ENCODE peak calls at places on chromosomes 4 and X, in five cellular contexts. B is HepG2, K is GM12878, N is H1, E is K562. F is an unnamed sample.

GRCh38 chrX:148682206-148682605 is 181.8 kb downstream of the AFF2 start:
- DNase-seq in B (no peak), K (no peak), N (no peak), E (no peak), F (no peak)

GRCh38 chr4:38980903-38981676 is 51.1 kb downstream of the TMEM156 start:
- DNase-seq in B (peak), K (peak), N (no peak), E (no peak), F (no peak)

GRCh38 chr4:40550900-40551546 is 78.6 kb downstream of the RBM47 start:
- DNase-seq in B (peak), K (peak), N (no peak), E (peak), F (peak)

GRCh38 chr4:153432971-153433752 is 33.0 kb upstream of the TMEM131L start:
- DNase-seq in B (peak), K (peak), N (peak), E (peak), F (peak)

GRCh38 chr4:119678761-119679160 is 50.2 kb upstream of the PDE5A start:
- DNase-seq in B (no peak), K (no peak), N (no peak), E (no peak), F (no peak)

GRCh38 chr4:89071311-89071710 is 14.3 kb upstream of the FAM13A start:
- DNase-seq in B (no peak), K (no peak), N (no peak), E (no peak), F (no peak)

GRCh38 chrX:630007-630921 is at the start of gene SHOX:
- DNase-seq in B (no peak), K (no peak), N (no peak), E (no peak), F (no peak)

GRCh38 chrX:56600987-56601386 is 37.6 kb downstream of the UBQLN2 start:
- DNase-seq in B (no peak), K (no peak), N (no peak), E (no peak), F (no peak)

GRCh38 chr4:56757821-56758400 is 63.6 kb downstream of the SPINK2 start:
- DNase-seq in B (peak), K (peak), N (peak), E (peak), F (peak)

GRCh38 chr4:176755624-176756023 is 37.1 kb downstream of the VEGFC start:
- DNase-seq in B (no peak), K (no peak), N (no peak), E (no peak), F (no peak)

DNA sequence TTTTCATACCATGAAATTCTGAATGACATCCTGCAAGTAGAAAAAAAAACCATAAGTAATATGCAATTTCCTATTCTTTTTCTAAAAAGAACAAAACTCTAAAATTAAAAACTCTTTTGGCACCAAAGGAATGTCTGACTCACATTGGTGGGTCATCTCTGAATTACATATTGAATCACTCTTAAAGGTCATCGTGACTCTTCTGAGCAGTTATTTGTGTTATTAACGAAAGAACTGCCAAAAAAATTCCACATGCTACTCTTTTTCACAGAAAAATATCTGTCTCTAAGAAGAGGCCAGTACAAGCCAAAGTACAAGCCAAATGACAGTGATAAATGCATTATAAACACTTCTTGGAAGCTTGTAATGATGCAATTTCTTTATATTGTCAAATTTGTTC is 282.2 kb downstream of the GUCY2F start:
- DNase-seq in B (no peak), K (no peak), N (no peak), E (no peak), F (no peak)
- TF ChIP-seq YY1 in B (no peak), K (no peak), N (no peak), E (no peak), F (no peak)

DNA sequence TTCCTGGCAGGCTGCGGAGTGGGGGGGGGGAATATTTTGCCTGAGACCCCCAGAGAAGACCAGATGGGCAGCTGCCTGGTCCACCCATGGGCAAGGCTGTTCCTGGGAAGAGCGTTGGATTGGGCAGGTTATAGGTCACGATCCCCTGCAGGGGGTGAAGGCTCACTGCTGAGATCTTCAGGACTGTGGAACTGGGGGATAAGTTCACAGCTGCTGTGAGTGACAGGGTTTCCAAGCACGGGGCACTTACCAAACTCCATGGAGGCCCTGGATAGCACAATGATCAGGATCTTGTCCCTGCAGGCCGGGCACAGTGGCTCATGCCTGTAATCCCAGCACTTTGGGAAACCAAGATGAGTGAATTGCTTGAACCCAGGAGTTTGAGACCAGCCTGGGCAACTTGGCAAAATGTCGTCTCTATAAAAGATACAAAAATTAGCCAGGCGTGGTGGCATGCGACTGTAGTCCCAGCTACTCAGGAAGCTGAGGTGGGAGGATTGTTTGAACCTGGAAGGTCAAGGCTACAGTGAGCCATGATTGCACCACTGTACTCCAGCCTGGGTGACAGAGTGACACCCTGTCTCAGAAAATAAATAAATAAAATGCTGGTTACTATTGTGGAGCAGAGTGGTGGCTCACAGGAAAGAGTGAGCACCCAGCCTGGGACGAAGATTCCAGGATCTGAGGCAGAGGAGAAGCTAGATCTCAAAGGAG is 68.0 kb upstream of the HELT start:
- DNase-seq in B (peak), K (no peak), N (no peak), E (no peak), F (no peak)
- TF ChIP-seq EZH2 in B (no peak), K (no peak), N (no peak), E (no peak), F (no peak)

GRCh38 chr4:181958435-181958834 is 284.8 kb upstream of the TENM3 start:
- DNase-seq in B (no peak), K (no peak), N (no peak), E (no peak), F (no peak)
- TF ChIP-seq YY1 in B (no peak), K (no peak), N (no peak), E (no peak), F (no peak)

GRCh38 chrX:107507744-107508117 is 58.3 kb downstream of the FRMPD3 start:
- DNase-seq in B (no peak), K (no peak), N (no peak), E (no peak), F (no peak)
- TF ChIP-seq EZH2 in B (no peak), K (no peak), N (no peak), E (no peak), F (no peak)

GRCh38 chr4:6724461-6725111 is 8.6 kb downstream of the BLOC1S4 start:
- DNase-seq in B (no peak), K (no peak), N (no peak), E (peak), F (no peak)
- TF ChIP-seq YY1 in B (no peak), K (no peak), N (no peak), E (no peak), F (no peak)

GRCh38 chr4:71784569-71785197 is 804 bp upstream of the GC start:
- DNase-seq in B (no peak), K (no peak), N (no peak), E (no peak), F (no peak)

GRCh38 chr4:71783972-71784371 is at the start of gene GC:
- DNase-seq in B (no peak), K (no peak), N (no peak), E (no peak), F (no peak)

DNA sequence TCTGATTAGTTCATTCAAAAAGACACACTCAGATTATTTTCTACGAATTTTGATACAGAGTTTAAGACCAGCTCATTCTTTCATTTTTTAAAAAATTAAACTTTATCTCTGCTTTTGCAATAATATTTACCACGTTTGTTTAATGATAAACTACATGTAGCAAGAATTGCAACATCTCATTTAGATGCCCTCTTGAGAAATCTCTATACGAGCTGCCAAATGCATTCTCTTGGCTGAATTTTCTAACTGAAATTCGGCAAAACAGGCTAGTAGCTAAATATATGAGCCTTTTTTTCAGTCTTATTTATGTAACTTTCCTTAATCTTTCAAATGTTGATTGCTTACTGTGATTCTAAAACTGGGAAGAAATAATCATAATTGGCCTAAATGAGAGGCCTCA is 2.1 kb upstream of the GC start:
- DNase-seq in B (no peak), K (no peak), N (no peak), E (no peak), F (no peak)
- TF ChIP-seq EZH2 in B (no peak), K (no peak), N (no peak), E (no peak), F (no peak)

GRCh38 chrX:9195199-9195880 is 161.4 kb upstream of the FAM9B start:
- DNase-seq in B (no peak), K (no peak), N (no peak), E (no peak), F (no peak)
- TF ChIP-seq YY1 in B (no peak), K (no peak), N (no peak), E (no peak), F (no peak)

DNA sequence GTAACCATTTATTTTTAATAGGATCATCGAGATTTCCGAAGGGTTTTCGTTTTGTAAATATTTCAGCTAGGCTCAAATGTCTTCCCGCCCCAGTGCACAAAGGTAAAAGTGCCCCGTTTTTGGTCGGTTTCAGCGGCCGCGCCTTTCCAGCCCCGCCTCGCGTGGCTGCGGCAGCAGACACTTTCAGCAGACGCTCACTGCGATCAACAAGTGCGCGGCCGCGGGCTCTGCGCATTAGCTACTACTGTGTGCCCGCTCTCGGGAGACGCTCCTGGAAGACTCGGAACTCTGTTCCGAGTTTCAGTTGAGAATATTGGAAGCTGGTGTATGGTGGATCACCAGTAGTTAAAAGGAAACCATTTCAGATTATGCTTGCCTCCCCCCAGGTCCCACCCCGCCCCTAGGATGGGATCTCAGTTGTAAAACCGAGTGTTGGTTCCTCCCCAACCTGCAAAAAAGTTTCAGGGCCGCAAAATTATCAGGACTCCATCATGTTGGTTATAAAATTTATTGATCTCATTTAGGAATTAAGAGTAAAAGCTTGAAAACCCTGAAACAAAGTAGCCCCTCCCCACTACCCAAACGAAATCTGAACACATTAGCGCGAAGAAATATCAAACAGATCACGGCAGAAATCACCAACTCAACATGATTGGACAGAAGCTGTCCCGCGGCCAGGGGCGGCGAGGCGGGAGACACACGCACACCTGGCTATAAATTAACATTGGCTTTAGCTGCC is 2.2 kb downstream of the SOX3 start:
- DNase-seq in B (no peak), K (no peak), N (no peak), E (no peak), F (no peak)
- TF ChIP-seq EZH2 in B (no peak), K (no peak), N (peak), E (no peak), F (no peak)

DNA sequence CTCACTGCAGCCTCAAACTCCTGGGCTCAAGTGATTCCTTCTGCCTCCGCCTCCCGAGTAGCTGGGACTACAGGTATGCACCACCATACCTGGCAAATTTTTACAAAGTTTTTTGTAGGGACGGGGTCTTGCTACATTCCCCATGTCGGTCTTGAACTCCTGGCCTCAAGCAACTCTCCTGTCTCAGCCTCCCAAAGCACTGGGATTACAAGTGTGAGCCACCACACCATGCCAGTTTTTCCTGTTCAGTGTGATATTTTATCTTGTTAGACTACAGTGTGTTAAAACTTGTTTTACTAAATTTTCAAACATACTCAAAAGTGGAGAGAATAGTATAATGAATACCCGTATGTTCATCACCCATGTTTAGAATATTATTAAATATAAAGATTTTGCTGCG is 12.1 kb downstream of the HPRT1 start:
- DNase-seq in B (no peak), K (no peak), N (no peak), E (no peak), F (no peak)
- TF ChIP-seq YY1 in B (no peak), K (no peak), N (no peak), E (no peak), F (no peak)